ENCODE peak calls at places on chromosome 5, in eight cellular contexts. F is NCI-H524; R is KBM-7; M is nucleus accumbens; J is T-helper 1 cell; S is activated CD8-positive, alpha-beta memory T cell treated with anti-CD3 and anti-CD28 coated beads for 4 hours; L is ACHN; B is stimulated activated CD8-positive, alpha-beta memory T cell treated with anti-CD3 and anti-CD28 coated beads, Interleukin-2, amount 100 ng/mL, for 1 hour. Z is an unnamed sample.

GRCh38 chr5:61933787-61934626 is 372.0 kb upstream of the KIF2A start:
- DNase-seq in F (peak), R (peak), M (peak), J (no peak), S (no peak), L (peak), B (no peak), Z (peak)

GRCh38 chr5:25550793-25551192 is 906.0 kb upstream of the CDH10 start:
- DNase-seq in F (no peak), R (no peak), M (no peak), J (no peak), S (no peak), L (no peak), B (no peak), Z (no peak)

GRCh38 chr5:113380299-113381014 is 54.3 kb downstream of the TSSK1B start:
- DNase-seq in F (no peak), R (no peak), M (no peak), J (no peak), S (no peak), L (no peak), B (no peak), Z (no peak)

GRCh38 chr5:155826947-155827815 is 499.8 kb upstream of the SGCD start:
- DNase-seq in F (no peak), R (no peak), M (no peak), J (no peak), S (no peak), L (no peak), B (no peak), Z (no peak)

GRCh38 chr5:78716221-78716620 is 67.6 kb upstream of the LHFPL2 start:
- DNase-seq in F (no peak), R (no peak), M (no peak), J (no peak), S (no peak), L (peak), B (no peak), Z (no peak)

GRCh38 chr5:139181835-139182452 is 16.2 kb downstream of the SIL1 start:
- DNase-seq in F (no peak), R (peak), M (no peak), J (no peak), S (no peak), L (no peak), B (no peak), Z (no peak)

GRCh38 chr5:135821061-135821781 is 13.2 kb upstream of the SLC25A48 start:
- DNase-seq in F (no peak), R (no peak), M (no peak), J (no peak), S (no peak), L (no peak), B (no peak), Z (no peak)

GRCh38 chr5:123665822-123666371 is 153.9 kb downstream of the CSNK1G3 start:
- DNase-seq in F (no peak), R (no peak), M (no peak), J (no peak), S (no peak), L (no peak), B (no peak), Z (no peak)

GRCh38 chr5:125766706-125767105 is 656.5 kb upstream of the GRAMD2B start:
- DNase-seq in F (no peak), R (no peak), M (no peak), J (no peak), S (no peak), L (no peak), B (no peak), Z (no peak)

Z was measured in frontal cortex.